ENCODE peak calls at places on chromosome 14, in nine cellular contexts. G, W, J, V, D, F, R, O and C are unnamed samples.

GRCh38 chr14:24576766-24577165 is 716 bp upstream of the CTSG start:
- DNase-seq in G (no peak), W (no peak), J (no peak), V (no peak), D (no peak), F (no peak), R (no peak), O (no peak), C (no peak)

GRCh38 chr14:95818581-95818980 is 58.1 kb upstream of the TUNAR start:
- DNase-seq in G (no peak), W (no peak), J (peak), V (no peak), D (no peak), F (no peak), R (no peak), O (no peak), C (no peak)

GRCh38 chr14:65260786-65261185 is 151.7 kb upstream of the FUT8 start:
- DNase-seq in G (no peak), W (no peak), J (no peak), V (no peak), D (no peak), F (no peak), R (no peak), O (no peak), C (no peak)

GRCh38 chr14:51188566-51189185 is 51.4 kb upstream of the TMX1 start:
- DNase-seq in G (no peak), W (no peak), J (no peak), V (no peak), D (no peak), F (no peak), R (no peak), O (no peak), C (no peak)

GRCh38 chr14:89504602-89505320 is 87.7 kb upstream of the FOXN3 start:
- DNase-seq in G (no peak), W (no peak), J (no peak), V (no peak), D (peak), F (no peak), R (peak), O (no peak), C (no peak)

GRCh38 chr14:78486621-78487020 is 316.4 kb downstream of the NRXN3 start:
- DNase-seq in G (no peak), W (no peak), J (no peak), V (no peak), D (no peak), F (no peak), R (no peak), O (no peak), C (no peak)

GRCh38 chr14:58238252-58239247 is 6.1 kb upstream of the PSMA3 start:
- DNase-seq in G (no peak), W (no peak), J (peak), V (no peak), D (peak), F (no peak), R (no peak), O (no peak), C (peak)

GRCh38 chr14:50061664-50062437 is 54.5 kb downstream of the VCPKMT start:
- DNase-seq in G (peak), W (no peak), J (no peak), V (peak), D (no peak), F (peak), R (peak), O (no peak), C (no peak)

GRCh38 chr14:101357559-101358319 is 203.6 kb upstream of the DIO3 start:
- DNase-seq in G (no peak), W (no peak), J (no peak), V (no peak), D (no peak), F (no peak), R (no peak), O (no peak), C (peak)

GRCh38 chr14:73753043-73753886 is 39.1 kb upstream of the PNMA1 start:
- DNase-seq in G (peak), W (no peak), J (peak), V (peak), D (peak), F (no peak), R (peak), O (peak), C (no peak)

GRCh38 chr14:78683206-78683605 is 513.0 kb downstream of the NRXN3 start:
- DNase-seq in G (no peak), W (no peak), J (no peak), V (no peak), D (no peak), F (no peak), R (no peak), O (no peak), C (no peak)

GRCh38 chr14:73462078-73462715 is 3.9 kb upstream of the NUMB start:
- DNase-seq in G (peak), W (peak), J (no peak), V (no peak), D (no peak), F (no peak), R (no peak), O (no peak), C (peak)

GRCh38 chr14:53613404-53614253 is 343.0 kb downstream of the BMP4 start:
- DNase-seq in G (peak), W (no peak), J (no peak), V (no peak), D (peak), F (no peak), R (no peak), O (no peak), C (no peak)

GRCh38 chr14:42269234-42269633 is 662.6 kb downstream of the LRFN5 start:
- DNase-seq in G (no peak), W (no peak), J (no peak), V (no peak), D (no peak), F (no peak), R (no peak), O (no peak), C (no peak)

GRCh38 chr14:45757655-45758054 is 504.7 kb upstream of the MIS18BP1 start:
- DNase-seq in G (no peak), W (no peak), J (no peak), V (no peak), D (no peak), F (no peak), R (no peak), O (no peak), C (no peak)

GRCh38 chr14:99378782-99379214 is 101.9 kb downstream of the SETD3 start:
- DNase-seq in G (no peak), W (no peak), J (no peak), V (no peak), D (peak), F (no peak), R (no peak), O (peak), C (no peak)

GRCh38 chr14:79093542-79093941 is 923.4 kb downstream of the NRXN3 start:
- DNase-seq in G (no peak), W (no peak), J (no peak), V (no peak), D (no peak), F (no peak), R (no peak), O (no peak), C (no peak)

GRCh38 chr14:23664207-23664885 is 28.2 kb downstream of the DHRS2 start:
- DNase-seq in G (no peak), W (no peak), J (no peak), V (no peak), D (no peak), F (no peak), R (no peak), O (no peak), C (no peak)

GRCh38 chr14:29755311-29756052 is 172.2 kb downstream of the PRKD1 start:
- DNase-seq in G (no peak), W (no peak), J (no peak), V (no peak), D (no peak), F (no peak), R (no peak), O (no peak), C (no peak)

GRCh38 chr14:31961881-31962280 is 115.2 kb upstream of the ARHGAP5 start:
- DNase-seq in G (no peak), W (no peak), J (no peak), V (no peak), D (no peak), F (no peak), R (no peak), O (no peak), C (no peak)

GRCh38 chr14:69493791-69494190 is 9.3 kb downstream of the PLEKHD1 start:
- DNase-seq in G (no peak), W (no peak), J (no peak), V (no peak), D (no peak), F (no peak), R (no peak), O (no peak), C (no peak)

GRCh38 chr14:75242546-75243273 is 35.9 kb upstream of the FOS start:
- DNase-seq in G (peak), W (no peak), J (no peak), V (no peak), D (peak), F (no peak), R (peak), O (no peak), C (no peak)

GRCh38 chr14:67764496-67764895 is 51.9 kb downstream of the ZFYVE26 start:
- DNase-seq in G (peak), W (no peak), J (no peak), V (no peak), D (no peak), F (no peak), R (no peak), O (no peak), C (no peak)

GRCh38 chr14:67663633-67664032 is 10.8 kb downstream of the VTI1B start:
- DNase-seq in G (no peak), W (no peak), J (no peak), V (no peak), D (peak), F (no peak), R (no peak), O (no peak), C (no peak)

GRCh38 chr14:92173668-92174067 is 51.9 kb downstream of the CPSF2 start:
- DNase-seq in G (no peak), W (no peak), J (no peak), V (no peak), D (peak), F (no peak), R (no peak), O (no peak), C (no peak)

GRCh38 chr14:52227559-52228222 is 39.8 kb upstream of the PTGDR start:
- DNase-seq in G (peak), W (no peak), J (no peak), V (no peak), D (no peak), F (no peak), R (no peak), O (no peak), C (no peak)

GRCh38 chr14:47539065-47539464 is 136.3 kb downstream of the MDGA2 start:
- DNase-seq in G (no peak), W (no peak), J (peak), V (no peak), D (no peak), F (no peak), R (no peak), O (no peak), C (no peak)

GRCh38 chr14:31025335-31026075 is at the start of gene AP4S1:
- DNase-seq in G (peak), W (peak), J (peak), V (peak), D (peak), F (peak), R (peak), O (peak), C (peak)

GRCh38 chr14:75244121-75244520 is 34.5 kb upstream of the FOS start:
- DNase-seq in G (no peak), W (no peak), J (no peak), V (no peak), D (no peak), F (no peak), R (no peak), O (no peak), C (no peak)

GRCh38 chr14:96264850-96265249 is 8.8 kb downstream of the BDKRB1 start:
- DNase-seq in G (no peak), W (no peak), J (peak), V (no peak), D (no peak), F (no peak), R (no peak), O (no peak), C (no peak)

GRCh38 chr14:61608245-61609142 is 86.8 kb upstream of the HIF1A start:
- DNase-seq in G (no peak), W (no peak), J (no peak), V (no peak), D (no peak), F (no peak), R (no peak), O (no peak), C (no peak)

GRCh38 chr14:36553650-36554260 is 28.7 kb downstream of the NKX2-8 start:
- DNase-seq in G (no peak), W (no peak), J (no peak), V (no peak), D (peak), F (no peak), R (peak), O (no peak), C (no peak)

GRCh38 chr14:75876526-75876925 is 105.3 kb downstream of the TGFB3 start:
- DNase-seq in G (no peak), W (no peak), J (no peak), V (no peak), D (no peak), F (no peak), R (no peak), O (no peak), C (no peak)

GRCh38 chr14:72104011-72104613 is 171.9 kb downstream of the RGS6 start:
- DNase-seq in G (no peak), W (no peak), J (peak), V (peak), D (no peak), F (no peak), R (peak), O (no peak), C (no peak)

GRCh38 chr14:63470877-63471565 is 72.2 kb downstream of the PPP2R5E start:
- DNase-seq in G (no peak), W (no peak), J (no peak), V (no peak), D (peak), F (no peak), R (no peak), O (no peak), C (no peak)

DNA sequence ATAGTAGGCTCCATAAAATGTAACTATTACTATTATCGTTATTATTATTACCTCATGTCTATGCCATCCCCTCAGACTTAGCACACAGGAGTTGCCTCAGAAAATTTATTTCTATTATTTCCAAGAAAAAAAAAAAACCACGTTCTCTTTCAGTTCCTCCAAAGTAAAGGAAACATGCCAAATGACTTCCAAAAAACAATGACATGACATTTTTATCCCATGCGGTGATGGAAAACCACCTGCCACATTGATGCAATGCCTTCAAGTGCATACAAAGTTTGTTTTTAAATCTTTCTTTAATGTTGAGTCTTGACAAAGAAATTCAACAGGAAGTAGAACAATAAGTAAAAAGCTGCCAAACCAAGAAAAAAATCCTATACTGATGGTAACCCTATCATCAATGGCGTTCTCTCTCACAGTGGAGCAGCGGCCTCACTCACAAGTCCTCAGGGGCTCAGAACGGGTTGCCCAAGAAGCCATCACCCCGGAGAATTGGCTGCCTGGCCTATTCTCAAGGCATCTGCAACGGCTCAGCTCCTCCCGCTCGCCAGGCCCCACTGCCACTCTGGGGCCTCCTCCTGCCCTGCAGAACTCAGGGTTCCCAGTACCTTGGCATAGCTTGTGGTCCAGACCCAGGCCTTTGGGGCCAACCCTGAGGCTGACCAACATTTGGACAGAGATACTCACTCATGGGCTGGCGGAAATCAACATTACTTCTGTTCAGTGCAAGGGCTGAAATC is 51.9 kb downstream of the SERPINA3 start:
- DNase-seq in G (no peak), W (no peak), J (no peak), V (no peak), D (no peak), F (no peak), R (no peak), O (no peak), C (no peak)
- H3K27ac ChIP-seq in G (no peak), W (no peak), J (no peak), V (no peak), D (no peak), F (no peak), R (no peak), O (no peak), C (no peak)

DNA sequence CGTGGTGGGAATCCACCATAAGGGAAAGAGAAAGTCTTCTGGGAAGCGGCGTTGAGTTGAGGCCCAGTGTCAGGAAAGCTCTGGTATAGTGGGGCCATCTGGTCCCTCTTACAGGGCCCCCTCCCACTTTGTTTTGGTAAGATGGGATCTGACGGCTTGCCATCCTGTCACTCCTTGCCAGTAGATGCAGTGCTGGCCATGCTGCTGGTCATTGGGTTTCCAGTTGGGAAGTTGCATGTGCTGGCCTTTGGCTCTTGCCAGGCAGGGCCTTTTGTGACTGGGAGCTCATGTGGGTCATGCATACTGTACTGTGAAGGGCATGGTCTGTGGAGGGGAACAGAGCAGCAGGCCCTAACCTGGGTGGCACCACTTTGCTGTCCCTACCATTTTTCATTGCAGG is 3.8 kb downstream of the TRAF3 start:
- DNase-seq in G (no peak), W (no peak), J (no peak), V (no peak), D (no peak), F (no peak), R (no peak), O (no peak), C (no peak)
- H3K27ac ChIP-seq in G (no peak), W (no peak), J (no peak), V (peak), D (no peak), F (no peak), R (no peak), O (no peak), C (no peak)

GRCh38 chr14:55846852-55847471 is 267.0 kb downstream of the KTN1 start:
- DNase-seq in G (no peak), W (no peak), J (no peak), V (no peak), D (no peak), F (no peak), R (no peak), O (no peak), C (no peak)
- H3K27ac ChIP-seq in G (no peak), W (no peak), J (no peak), V (no peak), D (no peak), F (no peak), R (no peak), O (no peak), C (no peak)

DNA sequence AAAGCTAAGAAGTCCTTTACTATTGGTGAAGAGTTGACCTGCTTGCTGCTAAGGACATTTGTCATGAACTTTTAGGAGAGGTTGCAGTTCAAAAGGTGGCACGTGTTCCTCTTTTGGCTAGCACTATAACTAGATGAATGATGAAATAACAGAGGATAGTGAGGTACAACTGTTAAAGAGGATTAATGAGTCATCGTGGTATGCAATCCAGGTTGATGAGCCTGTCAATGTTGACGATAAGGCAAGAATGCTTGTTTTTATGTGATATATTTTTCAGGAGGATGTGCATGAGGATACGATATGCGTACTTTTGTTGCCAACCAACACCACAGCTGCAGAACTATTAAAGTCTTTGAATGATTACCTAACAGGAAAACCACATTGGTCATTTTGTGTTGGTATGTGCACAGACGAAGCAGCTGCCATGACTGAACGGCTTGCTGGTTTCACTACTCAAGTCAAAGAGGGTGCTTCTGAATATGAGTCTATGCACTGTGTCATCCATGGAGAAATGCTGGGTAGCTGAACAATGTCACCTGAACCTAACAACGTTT is 10.6 kb downstream of the CEP128 start:
- DNase-seq in G (no peak), W (no peak), J (no peak), V (peak), D (peak), F (no peak), R (peak), O (no peak), C (no peak)
- H3K27ac ChIP-seq in G (no peak), W (no peak), J (no peak), V (peak), D (no peak), F (peak), R (peak), O (no peak), C (no peak)

GRCh38 chr14:77058082-77058481 is 29.6 kb upstream of the IRF2BPL start:
- DNase-seq in G (no peak), W (no peak), J (no peak), V (no peak), D (no peak), F (no peak), R (no peak), O (no peak), C (no peak)

GRCh38 chr14:77052281-77053044 is 24.0 kb upstream of the IRF2BPL start:
- DNase-seq in G (no peak), W (no peak), J (no peak), V (no peak), D (no peak), F (no peak), R (no peak), O (peak), C (no peak)

GRCh38 chr14:77051101-77051500 is 22.6 kb upstream of the IRF2BPL start:
- DNase-seq in G (no peak), W (no peak), J (no peak), V (no peak), D (no peak), F (no peak), R (no peak), O (peak), C (no peak)

GRCh38 chr14:77055981-77056380 is 27.5 kb upstream of the IRF2BPL start:
- DNase-seq in G (no peak), W (no peak), J (no peak), V (no peak), D (no peak), F (no peak), R (no peak), O (peak), C (no peak)

GRCh38 chr14:77053046-77053841 is 24.7 kb upstream of the IRF2BPL start:
- DNase-seq in G (peak), W (no peak), J (peak), V (peak), D (no peak), F (peak), R (peak), O (peak), C (no peak)
- H3K27ac ChIP-seq in G (no peak), W (no peak), J (no peak), V (no peak), D (no peak), F (no peak), R (peak), O (no peak), C (peak)